ENCODE peak calls at places on chromosomes 16 and 17, in four cellular contexts. One of them, this sample, is unnamed. For H3K4me1, the result is how much of the 10 kb centered on the place peaks cover.

GRCh38 chr16:86631441-86631840 is 53.1 kb downstream of the FOXL1 start:
- DNase-seq in stomach: no peak
- DNase-seq in NT2/D1: no peak
- DNase-seq in left lung: no peak
- DNase-seq in this sample: peak

GRCh38 chr16:87317766-87318121 is 552 bp upstream of the C16orf95 start:
- DNase-seq in stomach: peak
- DNase-seq in NT2/D1: no peak
- DNase-seq in left lung: peak
- DNase-seq in this sample: peak

GRCh38 chr17:63697341-63698286 is 2.3 kb downstream of the LIMD2 start:
- DNase-seq in stomach: peak
- DNase-seq in NT2/D1: no peak
- DNase-seq in left lung: peak
- DNase-seq in this sample: peak

GRCh38 chr16:69114976-69115355 is 9.5 kb downstream of the HAS3 start:
- DNase-seq in stomach: no peak
- DNase-seq in NT2/D1: no peak
- DNase-seq in left lung: no peak
- DNase-seq in this sample: peak

GRCh38 chr17:58344047-58344790 is 7.8 kb downstream of the SUPT4H1 start:
- DNase-seq in stomach: peak
- DNase-seq in NT2/D1: no peak
- DNase-seq in left lung: no peak
- DNase-seq in this sample: peak

GRCh38 chr17:48121921-48122650 is 14.5 kb downstream of the SNX11 start:
- DNase-seq in stomach: no peak
- DNase-seq in NT2/D1: no peak
- DNase-seq in left lung: no peak
- DNase-seq in this sample: no peak

GRCh38 chr17:8151120-8151640 is 1.0 kb downstream of the PER1 start:
- DNase-seq in stomach: peak
- DNase-seq in NT2/D1: no peak
- DNase-seq in left lung: peak
- DNase-seq in this sample: peak

GRCh38 chr16:80259289-80259805 is 281.4 kb upstream of the DYNLRB2 start:
- DNase-seq in stomach: no peak
- DNase-seq in NT2/D1: no peak
- DNase-seq in left lung: no peak
- DNase-seq in this sample: no peak

GRCh38 chr17:50101346-50102163 is 6.4 kb downstream of the PDK2 start:
- DNase-seq in stomach: peak
- DNase-seq in NT2/D1: no peak
- DNase-seq in left lung: no peak
- DNase-seq in this sample: no peak

GRCh38 chr17:16158721-16159120 is 56.6 kb downstream of the NCOR1 start:
- DNase-seq in stomach: no peak
- DNase-seq in NT2/D1: no peak
- DNase-seq in left lung: no peak
- DNase-seq in this sample: no peak

GRCh38 chr16:65667013-65667578 is 545.2 kb upstream of the CDH11 start:
- DNase-seq in stomach: no peak
- DNase-seq in NT2/D1: peak
- DNase-seq in left lung: no peak
- DNase-seq in this sample: no peak

GRCh38 chr16:88292007-88292940 is 90.5 kb upstream of the ZNF469 start:
- DNase-seq in stomach: no peak
- DNase-seq in NT2/D1: no peak
- DNase-seq in left lung: peak
- DNase-seq in this sample: no peak

GRCh38 chr17:40718904-40719303 is 15.4 kb upstream of the KRT24 start:
- DNase-seq in stomach: no peak
- DNase-seq in NT2/D1: no peak
- DNase-seq in left lung: no peak
- DNase-seq in this sample: no peak

GRCh38 chr17:74271902-74272563 is 2.0 kb upstream of the DNAI2 start:
- DNase-seq in stomach: no peak
- DNase-seq in NT2/D1: no peak
- DNase-seq in left lung: no peak
- DNase-seq in this sample: peak

DNA sequence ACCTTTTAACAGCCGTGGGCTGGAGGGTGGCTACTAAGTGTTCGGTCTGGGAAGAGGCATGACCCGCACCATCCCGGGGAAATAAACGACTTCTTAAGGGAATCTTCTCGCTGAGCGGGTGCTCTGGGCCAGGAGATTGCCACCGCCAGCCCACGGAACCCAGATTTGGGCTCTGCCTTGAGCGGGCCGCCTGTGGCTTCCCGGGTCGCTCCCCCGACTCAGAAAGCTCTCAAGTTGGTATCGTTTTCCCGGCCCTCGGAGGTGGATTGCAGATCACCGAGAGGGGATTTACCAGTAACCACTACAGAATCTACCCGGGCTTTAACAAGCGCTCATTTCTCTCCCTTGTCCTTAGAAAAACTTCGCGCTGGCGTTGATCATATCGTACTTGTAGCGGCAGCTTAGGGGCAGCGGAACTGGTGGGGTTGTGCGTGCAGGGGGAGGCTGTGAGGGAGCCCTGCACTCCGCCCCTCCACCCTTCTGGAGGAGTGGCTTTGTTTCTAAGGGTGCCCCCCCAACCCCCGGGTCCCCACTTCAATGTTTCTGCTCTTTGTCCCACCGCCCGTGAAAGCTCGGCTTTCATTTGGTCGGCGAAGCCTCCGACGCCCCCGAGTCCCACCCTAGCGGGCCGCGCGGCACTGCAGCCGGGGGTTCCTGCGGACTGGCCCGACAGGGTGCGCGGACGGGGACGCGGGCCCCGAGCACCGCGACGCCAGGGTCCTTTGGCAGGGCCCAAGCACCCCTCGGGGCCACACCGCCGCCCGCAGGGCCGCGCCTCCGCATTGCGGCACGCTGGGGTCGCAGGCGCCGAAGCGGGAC is 3.6 kb upstream of the CBX4 start:
- DNase-seq in stomach: no peak
- DNase-seq in NT2/D1: no peak
- DNase-seq in left lung: no peak
- DNase-seq in this sample: no peak
- H3K4me1 ChIP-seq in stomach: half or more
- H3K4me1 ChIP-seq in NT2/D1: under half
- H3K4me1 ChIP-seq in left lung: under half
- H3K4me1 ChIP-seq in this sample: under half

DNA sequence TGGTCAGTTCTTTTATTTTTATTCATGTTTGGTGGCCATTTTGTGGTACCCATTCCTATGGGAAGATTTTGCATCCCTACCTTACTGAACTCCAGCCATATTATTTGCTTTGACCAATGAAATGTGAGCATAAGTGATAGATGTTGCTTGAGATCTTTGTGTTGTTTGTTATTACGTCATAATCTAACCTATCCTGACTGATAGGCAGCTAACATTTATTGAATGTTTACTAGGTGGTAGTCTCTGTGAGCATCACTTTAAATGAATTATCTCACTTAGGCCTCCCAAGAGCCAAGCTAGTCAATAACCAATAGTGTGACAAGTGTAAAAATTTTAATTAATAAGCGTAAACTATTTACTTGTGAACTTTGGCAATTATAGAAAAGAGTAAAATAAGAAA is 37.6 kb downstream of the VMP1 start:
- DNase-seq in stomach: no peak
- DNase-seq in NT2/D1: no peak
- DNase-seq in left lung: no peak
- DNase-seq in this sample: no peak
- H3K4me3 ChIP-seq in stomach: no peak
- H3K4me3 ChIP-seq in NT2/D1: no peak
- H3K4me3 ChIP-seq in left lung: no peak
- H3K4me3 ChIP-seq in this sample: no peak

DNA sequence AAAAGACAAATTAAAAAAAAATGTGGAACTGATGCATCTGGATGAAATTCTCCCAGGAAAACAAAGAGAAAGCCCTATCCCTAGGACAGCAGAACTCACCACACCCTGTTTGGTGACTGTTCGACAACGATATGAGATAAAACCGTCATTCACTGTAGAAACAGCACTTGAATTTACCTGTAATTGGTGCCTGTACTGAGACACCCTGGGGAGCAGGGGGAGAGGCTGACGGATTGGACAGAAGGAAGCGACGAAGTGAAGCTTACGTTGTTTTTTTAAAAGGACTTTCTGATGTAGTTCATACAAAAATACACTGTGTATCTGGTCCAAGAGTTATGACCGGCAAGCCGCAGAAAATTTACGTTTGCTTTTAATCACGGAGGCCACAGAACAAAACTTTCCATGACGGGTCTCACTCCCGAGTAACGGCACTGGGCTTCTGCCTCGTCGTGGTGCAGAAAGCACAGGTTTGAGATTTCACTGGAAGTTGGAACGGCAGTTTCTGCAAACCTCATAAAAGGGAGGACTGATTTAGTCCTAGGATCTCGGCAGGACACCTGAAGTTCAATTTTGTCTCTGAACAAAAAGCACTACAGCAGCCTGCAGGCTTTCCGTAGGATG is 9.7 kb downstream of the NXN start:
- DNase-seq in stomach: no peak
- DNase-seq in NT2/D1: no peak
- DNase-seq in left lung: no peak
- DNase-seq in this sample: no peak
- H3K4me1 ChIP-seq in stomach: under half
- H3K4me1 ChIP-seq in NT2/D1: under half
- H3K4me1 ChIP-seq in left lung: under half
- H3K4me1 ChIP-seq in this sample: under half

DNA sequence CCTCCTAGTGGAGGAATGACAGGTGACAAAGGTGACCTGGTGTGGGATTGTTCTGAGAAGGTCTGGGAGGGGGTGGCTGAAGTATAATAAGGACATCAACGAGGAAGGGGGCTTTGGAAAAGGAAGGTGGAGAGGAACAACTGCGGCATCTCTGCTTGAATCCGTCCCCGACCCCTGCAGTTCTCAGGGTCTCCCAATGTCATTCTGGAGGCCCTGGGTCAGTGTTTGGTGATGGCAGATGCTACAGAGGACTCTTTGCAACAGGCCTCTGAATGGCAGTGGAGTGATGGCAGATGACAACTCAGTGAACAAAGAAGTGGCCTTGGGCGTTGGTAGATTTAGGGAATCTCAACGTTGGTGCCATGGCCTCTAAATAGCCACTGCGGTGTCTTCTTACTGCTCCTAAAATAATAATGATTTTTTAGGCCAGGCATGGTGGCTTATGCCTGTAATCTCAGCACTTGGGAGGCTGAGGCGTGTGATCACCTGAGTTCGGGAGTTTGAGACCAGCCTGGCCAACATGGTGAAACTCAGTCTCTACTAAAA is 1.3 kb downstream of the ENGASE start:
- DNase-seq in stomach: no peak
- DNase-seq in NT2/D1: no peak
- DNase-seq in left lung: no peak
- DNase-seq in this sample: peak
- H3K4me3 ChIP-seq in stomach: peak
- H3K4me3 ChIP-seq in NT2/D1: no peak
- H3K4me3 ChIP-seq in left lung: peak
- H3K4me3 ChIP-seq in this sample: peak

DNA sequence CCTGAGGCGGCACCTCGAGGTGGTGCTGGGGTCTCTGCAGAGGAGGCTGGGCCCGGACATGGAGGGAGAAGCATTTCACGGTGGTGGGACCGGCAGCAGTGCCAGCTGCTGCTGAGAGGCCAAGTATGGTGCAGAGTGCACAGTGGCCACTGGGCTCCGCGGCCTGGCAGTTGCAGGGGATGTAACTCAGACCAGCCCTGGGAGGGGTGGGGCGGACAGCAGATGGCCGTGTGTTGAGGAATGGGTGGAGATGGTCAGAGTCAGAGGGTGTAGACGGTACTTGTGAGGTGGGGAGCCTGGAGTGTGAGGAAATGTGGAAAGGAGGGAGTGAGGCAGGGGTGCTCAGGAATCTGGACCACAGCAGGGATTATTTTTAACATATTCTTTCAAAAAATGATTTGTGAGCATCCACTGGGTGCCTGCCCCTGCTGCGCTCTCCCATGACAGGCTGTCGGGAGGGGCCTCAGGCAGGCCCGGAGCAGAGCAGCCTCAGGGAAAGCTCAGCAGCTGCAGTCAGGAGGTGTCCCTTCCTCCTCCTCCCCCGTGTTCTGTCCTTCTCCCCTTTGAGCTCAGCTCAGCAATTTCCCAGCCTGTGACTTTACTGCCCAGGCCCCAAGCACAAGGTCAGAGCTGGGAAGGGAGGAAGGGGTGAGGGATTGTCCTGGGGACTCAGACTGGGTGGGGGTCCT is 113.1 kb downstream of the RAP1GAP2 start:
- DNase-seq in stomach: no peak
- DNase-seq in NT2/D1: no peak
- DNase-seq in left lung: no peak
- DNase-seq in this sample: no peak
- H3K4me1 ChIP-seq in stomach: under half
- H3K4me1 ChIP-seq in NT2/D1: under half
- H3K4me1 ChIP-seq in left lung: under half
- H3K4me1 ChIP-seq in this sample: under half

DNA sequence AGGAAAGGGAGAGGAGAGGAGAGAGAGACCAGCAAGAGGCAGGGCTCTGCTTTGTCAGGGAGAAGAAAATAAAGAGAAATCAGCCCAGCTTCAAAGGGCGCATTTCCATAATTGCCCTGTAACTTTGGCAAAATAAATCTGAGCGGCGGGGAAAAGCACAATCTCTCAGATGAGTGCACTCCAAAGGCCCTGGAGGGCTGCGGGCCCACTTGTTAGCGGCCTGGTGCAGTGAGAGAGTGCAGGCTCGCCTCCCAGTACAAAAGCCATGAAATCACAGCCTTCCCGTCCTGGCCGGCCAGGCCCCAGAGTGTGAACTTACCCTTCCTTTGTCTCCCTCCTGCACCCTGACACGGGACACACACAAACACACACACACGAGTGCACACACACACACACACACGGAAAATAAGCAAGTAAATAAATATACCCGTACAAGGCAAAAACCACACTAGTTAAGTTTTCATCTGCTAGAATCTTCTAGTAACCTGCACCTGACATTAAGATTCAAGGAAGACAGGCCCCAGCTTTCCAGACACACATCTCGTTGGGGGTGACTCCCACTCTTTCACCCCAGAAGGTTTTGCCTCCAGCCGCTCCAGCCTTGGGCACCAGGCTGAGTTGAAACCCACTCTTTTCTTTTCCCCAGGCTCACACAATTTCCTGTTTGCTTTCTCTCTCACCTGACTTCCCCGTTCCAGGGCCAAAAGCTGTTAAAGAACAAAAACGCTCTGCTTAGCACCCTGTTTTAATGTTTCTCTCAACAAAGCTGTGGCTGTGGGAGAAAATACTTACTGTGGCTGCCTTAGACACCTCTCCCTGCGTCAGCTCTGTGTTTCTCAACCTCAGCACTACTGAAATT is 8.5 kb downstream of the IRX3 start:
- DNase-seq in stomach: peak
- DNase-seq in NT2/D1: no peak
- DNase-seq in left lung: no peak
- DNase-seq in this sample: peak
- H3K4me3 ChIP-seq in stomach: no peak
- H3K4me3 ChIP-seq in NT2/D1: no peak
- H3K4me3 ChIP-seq in left lung: no peak
- H3K4me3 ChIP-seq in this sample: no peak

This sample was measured in upper lobe of right lung.